ENCODE peak calls at places on chromosome 22, in eight cellular contexts. One of them, this sample, is unnamed.

GRCh38 chr22:25759825-25760231 is 17.8 kb downstream of the MYO18B start:
- DNase-seq in breast epithelium: no peak
- DNase-seq in tibial nerve: no peak
- DNase-seq in DND-41: no peak
- DNase-seq in thoracic aorta: peak; percentile 44
- DNase-seq in Caco-2: peak; percentile 45
- DNase-seq in lower lobe of right lung: no peak
- DNase-seq in pancreas: no peak
- DNase-seq in this sample: no peak

GRCh38 chr22:40727607-40728325 is 48.5 kb downstream of the MCHR1 start:
- DNase-seq in breast epithelium: no peak
- DNase-seq in tibial nerve: no peak
- DNase-seq in DND-41: no peak
- DNase-seq in thoracic aorta: no peak
- DNase-seq in Caco-2: no peak
- DNase-seq in lower lobe of right lung: no peak
- DNase-seq in pancreas: peak; percentile 7
- DNase-seq in this sample: no peak

GRCh38 chr22:19568337-19569311 is 44.4 kb upstream of the CLDN5 start:
- DNase-seq in breast epithelium: no peak
- DNase-seq in tibial nerve: no peak
- DNase-seq in DND-41: no peak
- DNase-seq in thoracic aorta: no peak
- DNase-seq in Caco-2: no peak
- DNase-seq in lower lobe of right lung: no peak
- DNase-seq in pancreas: no peak
- DNase-seq in this sample: no peak

GRCh38 chr22:40193429-40194421 is 16.0 kb downstream of the TNRC6B start:
- DNase-seq in breast epithelium: no peak
- DNase-seq in tibial nerve: no peak
- DNase-seq in DND-41: no peak
- DNase-seq in thoracic aorta: no peak
- DNase-seq in Caco-2: peak; percentile 33
- DNase-seq in lower lobe of right lung: no peak
- DNase-seq in pancreas: no peak
- DNase-seq in this sample: no peak

GRCh38 chr22:22061085-22062077 is 78.8 kb upstream of the TOP3B start:
- DNase-seq in breast epithelium: no peak
- DNase-seq in tibial nerve: peak; percentile 82
- DNase-seq in DND-41: no peak
- DNase-seq in thoracic aorta: no peak
- DNase-seq in Caco-2: peak; percentile 71
- DNase-seq in lower lobe of right lung: no peak
- DNase-seq in pancreas: no peak
- DNase-seq in this sample: no peak

GRCh38 chr22:27801616-27802388 is at the start of gene MN1:
- DNase-seq in breast epithelium: no peak
- DNase-seq in tibial nerve: peak; percentile 64
- DNase-seq in DND-41: no peak
- DNase-seq in thoracic aorta: no peak
- DNase-seq in Caco-2: peak; percentile 27
- DNase-seq in lower lobe of right lung: no peak
- DNase-seq in pancreas: peak; percentile 80
- DNase-seq in this sample: peak; percentile 38

GRCh38 chr22:20624161-20624616 is 116.8 kb downstream of the MED15 start:
- DNase-seq in breast epithelium: no peak
- DNase-seq in tibial nerve: no peak
- DNase-seq in DND-41: no peak
- DNase-seq in thoracic aorta: no peak
- DNase-seq in Caco-2: no peak
- DNase-seq in lower lobe of right lung: no peak
- DNase-seq in pancreas: no peak
- DNase-seq in this sample: no peak

GRCh38 chr22:42630901-42631602 is 9.3 kb downstream of the ATP5MGL start:
- DNase-seq in breast epithelium: no peak
- DNase-seq in tibial nerve: no peak
- DNase-seq in DND-41: no peak
- DNase-seq in thoracic aorta: no peak
- DNase-seq in Caco-2: no peak
- DNase-seq in lower lobe of right lung: no peak
- DNase-seq in pancreas: no peak
- DNase-seq in this sample: no peak

GRCh38 chr22:42074153-42074750 is at the start of gene PHETA2:
- DNase-seq in breast epithelium: peak; percentile 42
- DNase-seq in tibial nerve: peak; percentile 37
- DNase-seq in DND-41: no peak
- DNase-seq in thoracic aorta: no peak
- DNase-seq in Caco-2: peak; percentile 79
- DNase-seq in lower lobe of right lung: peak; percentile 77
- DNase-seq in pancreas: peak; percentile 80
- DNase-seq in this sample: peak; percentile 40

GRCh38 chr22:17430298-17430900 is 61.1 kb downstream of the CECR2 start:
- DNase-seq in breast epithelium: no peak
- DNase-seq in tibial nerve: peak; percentile 33
- DNase-seq in DND-41: peak; percentile 35
- DNase-seq in thoracic aorta: no peak
- DNase-seq in Caco-2: no peak
- DNase-seq in lower lobe of right lung: no peak
- DNase-seq in pancreas: no peak
- DNase-seq in this sample: no peak

GRCh38 chr22:26658671-26659478 is 1.5 kb downstream of the MIAT start:
- DNase-seq in breast epithelium: peak; percentile 26
- DNase-seq in tibial nerve: peak; percentile 16
- DNase-seq in DND-41: peak; percentile 89
- DNase-seq in thoracic aorta: peak; percentile 57
- DNase-seq in Caco-2: peak; percentile 27
- DNase-seq in lower lobe of right lung: no peak
- DNase-seq in pancreas: no peak
- DNase-seq in this sample: peak; percentile 61

GRCh38 chr22:44213489-44214043 is 32.8 kb downstream of the PARVG start:
- DNase-seq in breast epithelium: no peak
- DNase-seq in tibial nerve: no peak
- DNase-seq in DND-41: no peak
- DNase-seq in thoracic aorta: no peak
- DNase-seq in Caco-2: no peak
- DNase-seq in lower lobe of right lung: no peak
- DNase-seq in pancreas: no peak
- DNase-seq in this sample: no peak

GRCh38 chr22:22072169-22072836 is 89.7 kb upstream of the TOP3B start:
- DNase-seq in breast epithelium: no peak
- DNase-seq in tibial nerve: no peak
- DNase-seq in DND-41: no peak
- DNase-seq in thoracic aorta: no peak
- DNase-seq in Caco-2: no peak
- DNase-seq in lower lobe of right lung: no peak
- DNase-seq in pancreas: no peak
- DNase-seq in this sample: no peak

GRCh38 chr22:17703811-17704210 is 65.3 kb downstream of the BCL2L13 start:
- DNase-seq in breast epithelium: no peak
- DNase-seq in tibial nerve: no peak
- DNase-seq in DND-41: no peak
- DNase-seq in thoracic aorta: no peak
- DNase-seq in Caco-2: no peak
- DNase-seq in lower lobe of right lung: no peak
- DNase-seq in pancreas: no peak
- DNase-seq in this sample: no peak

GRCh38 chr22:49820984-49821383 is 6.7 kb downstream of the BRD1 start:
- DNase-seq in breast epithelium: no peak
- DNase-seq in tibial nerve: no peak
- DNase-seq in DND-41: no peak
- DNase-seq in thoracic aorta: no peak
- DNase-seq in Caco-2: no peak
- DNase-seq in lower lobe of right lung: peak; percentile 29
- DNase-seq in pancreas: no peak
- DNase-seq in this sample: no peak

GRCh38 chr22:28933321-28933720 is 49.9 kb downstream of the ZNRF3 start:
- DNase-seq in breast epithelium: no peak
- DNase-seq in tibial nerve: no peak
- DNase-seq in DND-41: no peak
- DNase-seq in thoracic aorta: no peak
- DNase-seq in Caco-2: peak; percentile 43
- DNase-seq in lower lobe of right lung: no peak
- DNase-seq in pancreas: no peak
- DNase-seq in this sample: no peak

GRCh38 chr22:43451651-43452050 is 39.8 kb downstream of the MPPED1 start:
- DNase-seq in breast epithelium: no peak
- DNase-seq in tibial nerve: no peak
- DNase-seq in DND-41: no peak
- DNase-seq in thoracic aorta: no peak
- DNase-seq in Caco-2: no peak
- DNase-seq in lower lobe of right lung: no peak
- DNase-seq in pancreas: no peak
- DNase-seq in this sample: no peak

GRCh38 chr22:48338793-48339705 is 1488.6 kb downstream of the BRD1 start:
- DNase-seq in breast epithelium: no peak
- DNase-seq in tibial nerve: no peak
- DNase-seq in DND-41: no peak
- DNase-seq in thoracic aorta: no peak
- DNase-seq in Caco-2: no peak
- DNase-seq in lower lobe of right lung: peak; percentile 24
- DNase-seq in pancreas: no peak
- DNase-seq in this sample: no peak
- H3K4me1 ChIP-seq in breast epithelium: no peaks in the 10 kb centered on the region
- H3K4me1 ChIP-seq in tibial nerve: no peaks in the 10 kb centered on the region
- H3K4me1 ChIP-seq in DND-41: no peaks in the 10 kb centered on the region
- H3K4me1 ChIP-seq in thoracic aorta: no peaks in the 10 kb centered on the region
- H3K4me1 ChIP-seq in Caco-2: no peaks in the 10 kb centered on the region
- H3K4me1 ChIP-seq in lower lobe of right lung: no peaks in the 10 kb centered on the region
- H3K4me1 ChIP-seq in pancreas: no peaks in the 10 kb centered on the region
- H3K4me1 ChIP-seq in this sample: no peaks in the 10 kb centered on the region

GRCh38 chr22:39152024-39152510 is 413 bp downstream of the CBX7 start:
- DNase-seq in breast epithelium: no peak
- DNase-seq in tibial nerve: no peak
- DNase-seq in DND-41: no peak
- DNase-seq in thoracic aorta: no peak
- DNase-seq in Caco-2: no peak
- DNase-seq in lower lobe of right lung: no peak
- DNase-seq in pancreas: no peak
- DNase-seq in this sample: no peak

GRCh38 chr22:39151329-39151975 is 1.0 kb downstream of the CBX7 start:
- DNase-seq in breast epithelium: no peak
- DNase-seq in tibial nerve: no peak
- DNase-seq in DND-41: no peak
- DNase-seq in thoracic aorta: no peak
- DNase-seq in Caco-2: no peak
- DNase-seq in lower lobe of right lung: no peak
- DNase-seq in pancreas: peak; percentile 56
- DNase-seq in this sample: no peak

GRCh38 chr22:39152511-39153219 is at the start of gene CBX7:
- DNase-seq in breast epithelium: peak; percentile 94
- DNase-seq in tibial nerve: peak; percentile 91
- DNase-seq in DND-41: peak; percentile 92
- DNase-seq in thoracic aorta: peak; percentile 90
- DNase-seq in Caco-2: peak; percentile 88
- DNase-seq in lower lobe of right lung: peak; percentile 97
- DNase-seq in pancreas: peak; percentile 98
- DNase-seq in this sample: peak; percentile 95

GRCh38 chr22:39149915-39150847 is 2.3 kb downstream of the CBX7 start:
- DNase-seq in breast epithelium: no peak
- DNase-seq in tibial nerve: no peak
- DNase-seq in DND-41: no peak
- DNase-seq in thoracic aorta: no peak
- DNase-seq in Caco-2: no peak
- DNase-seq in lower lobe of right lung: no peak
- DNase-seq in pancreas: peak; percentile 33
- DNase-seq in this sample: no peak

GRCh38 chr22:39150848-39151215 is 1.6 kb downstream of the CBX7 start:
- DNase-seq in breast epithelium: no peak
- DNase-seq in tibial nerve: no peak
- DNase-seq in DND-41: no peak
- DNase-seq in thoracic aorta: no peak
- DNase-seq in Caco-2: no peak
- DNase-seq in lower lobe of right lung: no peak
- DNase-seq in pancreas: peak; percentile 43
- DNase-seq in this sample: no peak
- H3K4me1 ChIP-seq in breast epithelium: peaks cover 29% of the 10 kb centered on the region
- H3K4me1 ChIP-seq in tibial nerve: no peaks in the 10 kb centered on the region
- H3K4me1 ChIP-seq in DND-41: peaks cover 40% of the 10 kb centered on the region
- H3K4me1 ChIP-seq in thoracic aorta: peaks cover 67% of the 10 kb centered on the region
- H3K4me1 ChIP-seq in Caco-2: peaks cover 12% of the 10 kb centered on the region
- H3K4me1 ChIP-seq in lower lobe of right lung: peaks cover 62% of the 10 kb centered on the region
- H3K4me1 ChIP-seq in pancreas: peaks cover 8% of the 10 kb centered on the region
- H3K4me1 ChIP-seq in this sample: peaks cover 67% of the 10 kb centered on the region

GRCh38 chr22:23801886-23802377 is 15.2 kb downstream of the SMARCB1 start:
- DNase-seq in breast epithelium: no peak
- DNase-seq in tibial nerve: no peak
- DNase-seq in DND-41: no peak
- DNase-seq in thoracic aorta: no peak
- DNase-seq in Caco-2: no peak
- DNase-seq in lower lobe of right lung: peak; percentile 15
- DNase-seq in pancreas: no peak
- DNase-seq in this sample: no peak
- H3K4me1 ChIP-seq in breast epithelium: no peaks in the 10 kb centered on the region
- H3K4me1 ChIP-seq in tibial nerve: no peaks in the 10 kb centered on the region
- H3K4me1 ChIP-seq in DND-41: no peaks in the 10 kb centered on the region
- H3K4me1 ChIP-seq in thoracic aorta: no peaks in the 10 kb centered on the region
- H3K4me1 ChIP-seq in Caco-2: no peaks in the 10 kb centered on the region
- H3K4me1 ChIP-seq in lower lobe of right lung: no peaks in the 10 kb centered on the region
- H3K4me1 ChIP-seq in pancreas: no peaks in the 10 kb centered on the region
- H3K4me1 ChIP-seq in this sample: no peaks in the 10 kb centered on the region

DNA sequence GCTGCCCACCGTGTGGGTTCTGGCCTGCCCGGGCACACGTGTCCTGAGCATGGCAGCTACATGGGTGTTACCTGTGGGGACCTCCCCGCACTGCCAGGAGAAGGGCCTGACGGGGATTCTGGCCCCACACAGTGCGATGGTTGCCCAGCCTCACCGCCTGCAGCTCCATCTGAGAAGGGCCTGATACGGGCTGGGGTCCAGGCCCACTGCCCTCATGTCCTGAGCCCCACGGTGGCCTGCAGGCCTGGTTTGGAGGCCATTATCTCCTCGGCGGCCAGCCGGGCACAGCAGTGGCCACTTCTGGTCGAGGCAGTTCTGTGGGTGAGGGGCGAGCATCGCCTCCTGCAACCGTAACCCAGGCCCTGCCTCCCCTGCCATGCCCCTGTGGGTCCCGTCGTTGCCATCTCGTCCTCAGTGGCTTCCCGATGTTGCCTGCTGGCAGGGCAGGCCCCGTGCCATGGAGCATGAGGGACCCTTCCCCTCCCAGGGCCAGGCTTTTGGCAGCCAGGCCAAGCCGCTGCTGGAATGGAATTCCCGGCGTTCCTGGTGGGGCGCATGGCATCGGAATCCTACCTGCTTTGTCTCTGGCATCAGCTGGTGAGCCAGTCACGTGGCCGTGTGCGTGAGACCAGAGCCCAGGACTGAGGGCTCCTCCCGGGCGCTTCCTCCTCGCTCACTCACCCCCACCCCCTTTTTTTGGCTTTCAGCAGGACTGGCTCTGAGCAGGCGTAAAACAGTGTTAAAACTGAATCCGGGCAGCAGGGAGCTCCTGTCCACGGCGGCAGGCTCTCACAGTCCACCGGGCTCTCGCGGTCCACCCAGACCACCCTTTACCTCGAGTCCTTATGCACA is 71.9 kb upstream of the PPARA start:
- DNase-seq in breast epithelium: peak; percentile 91
- DNase-seq in tibial nerve: no peak
- DNase-seq in DND-41: no peak
- DNase-seq in thoracic aorta: no peak
- DNase-seq in Caco-2: no peak
- DNase-seq in lower lobe of right lung: peak; percentile 75
- DNase-seq in pancreas: peak; percentile 88
- DNase-seq in this sample: peak; percentile 43
- H3K4me1 ChIP-seq in breast epithelium: peaks cover 13% of the 10 kb centered on the region
- H3K4me1 ChIP-seq in tibial nerve: no peaks in the 10 kb centered on the region
- H3K4me1 ChIP-seq in DND-41: peaks cover 58% of the 10 kb centered on the region
- H3K4me1 ChIP-seq in thoracic aorta: peaks cover 83% of the 10 kb centered on the region
- H3K4me1 ChIP-seq in Caco-2: no peaks in the 10 kb centered on the region
- H3K4me1 ChIP-seq in lower lobe of right lung: peaks cover 87% of the 10 kb centered on the region
- H3K4me1 ChIP-seq in pancreas: peaks cover 48% of the 10 kb centered on the region
- H3K4me1 ChIP-seq in this sample: peaks cover 11% of the 10 kb centered on the region

GRCh38 chr22:45239378-45240136 is 1.1 kb downstream of the KIAA0930 start:
- DNase-seq in breast epithelium: no peak
- DNase-seq in tibial nerve: no peak
- DNase-seq in DND-41: no peak
- DNase-seq in thoracic aorta: no peak
- DNase-seq in Caco-2: no peak
- DNase-seq in lower lobe of right lung: peak; percentile 50
- DNase-seq in pancreas: no peak
- DNase-seq in this sample: no peak
- H3K4me1 ChIP-seq in breast epithelium: no peaks in the 10 kb centered on the region
- H3K4me1 ChIP-seq in tibial nerve: no peaks in the 10 kb centered on the region
- H3K4me1 ChIP-seq in DND-41: peaks cover 24% of the 10 kb centered on the region
- H3K4me1 ChIP-seq in thoracic aorta: peaks cover 23% of the 10 kb centered on the region
- H3K4me1 ChIP-seq in Caco-2: peaks cover 15% of the 10 kb centered on the region
- H3K4me1 ChIP-seq in lower lobe of right lung: peaks cover 22% of the 10 kb centered on the region
- H3K4me1 ChIP-seq in pancreas: peaks cover 6% of the 10 kb centered on the region
- H3K4me1 ChIP-seq in this sample: peaks cover 20% of the 10 kb centered on the region